ENCODE peak calls at places on chromosomes 6 and 20, in five cellular contexts. F is activated CD8-positive, alpha-beta memory T cell treated with anti-CD3 and anti-CD28 coated beads, Interleukin-2, amount 50 U/mL, for 48 hours; E is upper lobe of left lung; U is HT1080; L is endothelial cell. Z is an unnamed sample.

GRCh38 chr6:123804771-123805540 is 1.3 kb downstream of the NKAIN2 start:
- DNase-seq in E (no peak), U (no peak), F (no peak), L (no peak), Z (no peak)

GRCh38 chr6:167825759-167826229 is 917 bp upstream of the AFDN start:
- DNase-seq in F (peak), L (peak), E (peak), U (no peak), Z (no peak)

GRCh38 chr6:136113736-136114173 is 136.4 kb downstream of the MTFR2 start:
- DNase-seq in E (peak), U (peak), L (peak), F (no peak), Z (peak)

GRCh38 chr6:139482184-139482751 is 107.8 kb upstream of the CITED2 start:
- DNase-seq in L (no peak), F (no peak), E (no peak), U (no peak), Z (no peak)

GRCh38 chr6:125597411-125598253 is 151.8 kb upstream of the HEY2 start:
- DNase-seq in F (no peak), L (no peak), U (no peak), E (peak), Z (no peak)

GRCh38 chr6:26027491-26028211 is 59.6 kb upstream of the HFE start:
- DNase-seq in U (no peak), E (no peak), F (no peak), L (no peak), Z (no peak)

GRCh38 chr6:13524801-13525508 is 37.6 kb upstream of the GFOD1 start:
- DNase-seq in U (no peak), L (no peak), E (no peak), F (no peak), Z (no peak)

GRCh38 chr6:16766836-16767745 is 5.8 kb upstream of the ATXN1 start:
- DNase-seq in L (no peak), U (no peak), F (no peak), E (no peak), Z (no peak)

GRCh38 chr6:142885182-142885867 is 59.7 kb downstream of the HIVEP2 start:
- DNase-seq in F (no peak), E (peak), L (peak), U (peak), Z (peak)

GRCh38 chr6:43730634-43731033 is 39.4 kb upstream of the VEGFA start:
- DNase-seq in F (no peak), L (no peak), E (no peak), U (no peak), Z (no peak)

GRCh38 chr6:139249387-139249786 is 42.4 kb downstream of the TXLNB start:
- DNase-seq in E (no peak), F (no peak), L (no peak), U (no peak), Z (no peak)

GRCh38 chr20:33979094-33979493 is 14.6 kb upstream of the RALY start:
- DNase-seq in L (no peak), U (no peak), E (no peak), F (no peak), Z (no peak)

GRCh38 chr20:24489193-24489592 is 19.8 kb downstream of the SYNDIG1 start:
- DNase-seq in F (no peak), L (no peak), E (no peak), U (no peak), Z (no peak)

GRCh38 chr6:31952140-31952805 is 6.4 kb downstream of the CFB start:
- DNase-seq in E (peak), L (peak), U (peak), F (peak), Z (no peak)

GRCh38 chr20:51995038-51995437 is 192.7 kb upstream of the SALL4 start:
- DNase-seq in E (no peak), F (no peak), U (no peak), L (no peak), Z (peak)

GRCh38 chr6:143958839-143959399 is 49.1 kb downstream of the PLAGL1 start:
- DNase-seq in U (no peak), F (no peak), E (no peak), L (no peak), Z (no peak)

GRCh38 chr6:10441655-10442009 is 26.8 kb upstream of the TFAP2A start:
- DNase-seq in F (no peak), L (no peak), E (no peak), U (no peak), Z (no peak)

GRCh38 chr20:278607-279571 is 11.7 kb downstream of the C20orf96 start:
- DNase-seq in L (peak), U (no peak), E (no peak), F (peak), Z (no peak)

GRCh38 chr20:47365023-47365764 is 8.7 kb upstream of the ZMYND8 start:
- DNase-seq in L (no peak), F (no peak), E (no peak), U (no peak), Z (no peak)

GRCh38 chr6:119043265-119043664 is 35.2 kb downstream of the FAM184A start:
- DNase-seq in F (no peak), L (no peak), E (no peak), U (no peak), Z (no peak)

GRCh38 chr6:73394577-73395354 is at the start of gene DDX43:
- DNase-seq in L (no peak), F (peak), E (peak), U (no peak), Z (no peak)

GRCh38 chr6:9507136-9507895 is 907.6 kb downstream of the TFAP2A start:
- DNase-seq in U (no peak), F (no peak), L (no peak), E (no peak), Z (no peak)

GRCh38 chr20:43731469-43731868 is 4.7 kb upstream of the GTSF1L start:
- DNase-seq in U (peak), F (no peak), L (no peak), E (no peak), Z (no peak)

GRCh38 chr6:148893073-148893472 is 146.2 kb downstream of the UST start:
- DNase-seq in F (no peak), L (no peak), U (no peak), E (no peak), Z (no peak)

GRCh38 chr20:51734876-51735499 is 33.2 kb downstream of the ATP9A start:
- DNase-seq in U (no peak), L (no peak), E (no peak), F (no peak), Z (no peak)

GRCh38 chr6:53483423-53484353 is 61.2 kb downstream of the GCLC start:
- DNase-seq in L (no peak), E (peak), U (peak), F (no peak), Z (no peak)

GRCh38 chr20:219290-220115 is 7.6 kb upstream of the DEFB129 start:
- DNase-seq in F (no peak), E (no peak), L (peak), U (peak), Z (no peak)

GRCh38 chr20:34815636-34816035 is 9.8 kb downstream of the NCOA6 start:
- DNase-seq in F (no peak), U (no peak), L (no peak), E (no peak), Z (no peak)

GRCh38 chr6:7112741-7113313 is 5.1 kb downstream of the RREB1 start:
- DNase-seq in E (peak), L (no peak), F (no peak), U (no peak), Z (no peak)

GRCh38 chr6:169997187-169997929 is 245.9 kb downstream of the ERMARD start:
- DNase-seq in F (peak), E (no peak), U (no peak), L (no peak), Z (no peak)

GRCh38 chr6:16320533-16321340 is 82.3 kb downstream of the GMPR start:
- DNase-seq in U (no peak), F (no peak), E (no peak), L (no peak), Z (no peak)

GRCh38 chr6:108944707-108945685 is 96.8 kb downstream of the ARMC2 start:
- DNase-seq in F (no peak), E (no peak), L (no peak), U (peak), Z (peak)

GRCh38 chr6:3426091-3426780 is 30.6 kb downstream of the SLC22A23 start:
- DNase-seq in F (no peak), U (no peak), E (no peak), L (no peak), Z (no peak)

GRCh38 chr20:48052492-48052870 is 267.2 kb upstream of the SULF2 start:
- DNase-seq in F (no peak), U (no peak), E (no peak), L (no peak), Z (no peak)

GRCh38 chr6:121876721-121877120 is 441.3 kb downstream of the GJA1 start:
- DNase-seq in E (no peak), L (no peak), U (no peak), F (no peak), Z (no peak)

GRCh38 chr20:25246182-25246943 is 1.5 kb upstream of the PYGB start:
- DNase-seq in U (no peak), L (no peak), E (no peak), F (peak), Z (no peak)

GRCh38 chr6:28810655-28811053 is 113.1 kb downstream of the TRIM27 start:
- DNase-seq in L (no peak), U (no peak), E (no peak), F (no peak), Z (no peak)

GRCh38 chr6:111208928-111209327 is 121.6 kb downstream of the SLC16A10 start:
- DNase-seq in F (no peak), E (no peak), U (no peak), L (no peak), Z (no peak)

Z was measured in HFF-Myc.